ENCODE peak calls at places on chromosome 22, in eight cellular contexts. M is ascending aorta, I is NCI-H2029 treated with DMSO at 0.1 percent for 48 hours, N is NCI-H2227 treated with DMSO at 0.1 percent for 48 hours, E is spleen, S is NCI-H774, Y is Daoy, U is HT-29. R is an unnamed sample.

GRCh38 chr22:46746620-46747019 is 8.6 kb upstream of the CERK start:
- DNase-seq in M (no peak), I (no peak), S (no peak), E (no peak), U (no peak), Y (no peak), N (no peak), R (no peak)

GRCh38 chr22:27984723-27985122 is 65.7 kb upstream of the PITPNB start:
- DNase-seq in U (no peak), E (no peak), Y (no peak), I (no peak), N (no peak), M (no peak), S (no peak), R (no peak)

GRCh38 chr22:24129980-24130379 is 51.3 kb upstream of the SUSD2 start:
- DNase-seq in E (no peak), Y (no peak), U (no peak), I (no peak), N (no peak), M (no peak), S (no peak), R (no peak)

GRCh38 chr22:40955516-40955915 is 4.3 kb downstream of the RBX1 start:
- DNase-seq in M (no peak), Y (no peak), E (no peak), N (no peak), I (no peak), S (no peak), U (no peak), R (no peak)

GRCh38 chr22:40401532-40401931 is 31.1 kb downstream of the SGSM3 start:
- DNase-seq in Y (no peak), U (no peak), N (no peak), E (peak), M (peak), S (no peak), I (no peak), R (peak)

GRCh38 chr22:41478891-41479521 is 10.1 kb downstream of the ACO2 start:
- DNase-seq in U (no peak), E (no peak), N (no peak), S (no peak), I (no peak), Y (no peak), M (peak), R (no peak)

GRCh38 chr22:45631140-45631539 is 40.5 kb upstream of the ATXN10 start:
- DNase-seq in Y (no peak), M (no peak), I (no peak), E (peak), U (no peak), S (no peak), N (no peak), R (no peak)

GRCh38 chr22:24133187-24133965 is 47.9 kb upstream of the SUSD2 start:
- DNase-seq in N (no peak), M (no peak), U (peak), Y (no peak), I (no peak), E (no peak), S (no peak), R (peak)

GRCh38 chr22:33000342-33001280 is 57.6 kb downstream of the SYN3 start:
- DNase-seq in U (peak), N (peak), M (peak), E (no peak), I (no peak), S (no peak), Y (peak), R (peak)

GRCh38 chr22:35604671-35605457 is 12.3 kb downstream of the MB start:
- DNase-seq in Y (peak), N (no peak), U (peak), M (no peak), I (no peak), S (no peak), E (no peak), R (no peak)

GRCh38 chr22:31286360-31287255 is 5.7 kb downstream of the PIK3IP1 start:
- DNase-seq in E (no peak), M (peak), S (no peak), I (no peak), U (no peak), Y (no peak), N (no peak), R (peak)

GRCh38 chr22:32574397-32574796 is 99.8 kb downstream of the FBXO7 start:
- DNase-seq in N (no peak), I (no peak), U (no peak), Y (no peak), S (no peak), E (no peak), M (no peak), R (no peak)

GRCh38 chr22:21734540-21735197 is 925 bp downstream of the YPEL1 start:
- DNase-seq in Y (no peak), S (no peak), I (no peak), M (no peak), N (peak), U (no peak), E (no peak), R (no peak)

GRCh38 chr22:43481528-43482309 is 69.9 kb downstream of the MPPED1 start:
- DNase-seq in S (no peak), Y (no peak), M (no peak), N (no peak), I (no peak), U (no peak), E (peak), R (peak)

GRCh38 chr22:21796863-21797262 is 61.3 kb upstream of the YPEL1 start:
- DNase-seq in U (no peak), M (no peak), E (no peak), N (no peak), S (no peak), I (no peak), Y (no peak), R (no peak)

GRCh38 chr22:20239063-20239950 is 28.8 kb downstream of the RTN4R start:
- DNase-seq in M (no peak), S (no peak), U (no peak), I (no peak), N (no peak), E (peak), Y (peak), R (no peak)

GRCh38 chr22:27405672-27406388 is 395.7 kb downstream of the MN1 start:
- DNase-seq in E (no peak), U (peak), I (no peak), M (peak), S (no peak), N (no peak), Y (peak), R (no peak)

GRCh38 chr22:27518583-27519437 is 282.7 kb downstream of the MN1 start:
- DNase-seq in Y (no peak), M (no peak), I (no peak), S (no peak), E (no peak), N (no peak), U (no peak), R (no peak)

GRCh38 chr22:38733329-38734202 is 22.2 kb downstream of the SUN2 start:
- DNase-seq in U (peak), Y (peak), E (peak), S (no peak), N (no peak), I (peak), M (no peak), R (peak)

GRCh38 chr22:42432818-42433217 is 615 bp upstream of the NFAM1 start:
- DNase-seq in S (no peak), U (no peak), E (no peak), N (no peak), Y (no peak), M (no peak), I (no peak), R (no peak)

GRCh38 chr22:38144025-38144405 is 33.5 kb upstream of the BAIAP2L2 start:
- DNase-seq in M (no peak), E (no peak), S (no peak), Y (no peak), U (peak), N (no peak), I (no peak), R (no peak)

GRCh38 chr22:20396639-20397038 is 2.7 kb downstream of the ZNF74 start:
- DNase-seq in N (no peak), E (no peak), M (no peak), I (no peak), Y (no peak), U (no peak), S (no peak), R (no peak)

GRCh38 chr22:25404556-25404922 is 159.9 kb upstream of the GRK3 start:
- DNase-seq in I (no peak), M (no peak), U (peak), Y (no peak), E (peak), S (no peak), N (no peak), R (no peak)

GRCh38 chr22:49747130-49747529 is 80.5 kb downstream of the BRD1 start:
- DNase-seq in S (no peak), E (no peak), N (no peak), U (no peak), I (no peak), Y (no peak), M (no peak), R (no peak)